ENCODE peak calls at places on chromosomes 5 and 9, in eight cellular contexts. I is HFFc6; A is RWPE1; B is CD8-positive, alpha-beta memory T cell; N is CD8-positive, alpha-beta T cell; C is OCI-LY7; O is activated CD4-positive, alpha-beta T cell treated with anti-CD3 and anti-CD28 coated beads, Interleukin-2, amount 50 U/mL, for 48 hours; T is fibroblast of villous mesenchyme. P is an unnamed sample.

GRCh38 chr9:81430727-81431126 is 258.6 kb downstream of the TLE1 start:
- DNase-seq in I (peak; percentile 9), A (no peak), B (no peak), N (no peak), C (no peak), O (no peak), T (no peak), P (no peak)

GRCh38 chr5:132489871-132490483 is 596 bp downstream of the IRF1 start:
- DNase-seq in I (no peak), A (peak; percentile 43), B (no peak), N (peak; percentile 46), C (peak; percentile 70), O (peak; percentile 55), T (no peak), P (no peak)

GRCh38 chr9:71909887-71910601 is 949 bp downstream of the ABHD17B start:
- DNase-seq in I (peak; percentile 9), A (peak; percentile 36), B (peak; percentile 26), N (no peak), C (peak; percentile 54), O (peak; percentile 57), T (peak; percentile 40), P (no peak)

GRCh38 chr9:35689601-35690446 is at the start of gene TPM2:
- DNase-seq in I (peak; percentile 87), A (peak; percentile 65), B (no peak), N (no peak), C (no peak), O (no peak), T (peak; percentile 89), P (no peak)

GRCh38 chr9:119179701-119180100 is 189.5 kb downstream of the BRINP1 start:
- DNase-seq in I (no peak), A (no peak), B (no peak), N (no peak), C (no peak), O (no peak), T (no peak), P (no peak)

GRCh38 chr5:154287136-154287535 is 96.6 kb downstream of the GALNT10 start:
- DNase-seq in I (peak; percentile 59), A (peak; percentile 80), B (no peak), N (no peak), C (no peak), O (no peak), T (peak; percentile 51), P (no peak)

GRCh38 chr5:136212252-136212721 is 19.3 kb upstream of the SMIM32 start:
- DNase-seq in I (peak; percentile 4), A (peak; percentile 68), B (peak; percentile 5), N (peak; percentile 18), C (peak; percentile 57), O (peak; percentile 53), T (peak; percentile 47), P (peak; percentile 17)

GRCh38 chr9:12289711-12290110 is 403.5 kb upstream of the TYRP1 start:
- DNase-seq in I (no peak), A (no peak), B (no peak), N (no peak), C (no peak), O (no peak), T (no peak), P (no peak)

GRCh38 chr9:112248722-112249121 is 73.6 kb upstream of the SUSD1 start:
- DNase-seq in I (peak; percentile 21), A (peak; percentile 63), B (no peak), N (no peak), C (no peak), O (no peak), T (peak; percentile 60), P (no peak)

GRCh38 chr5:39519566-39520231 is 94.9 kb upstream of the DAB2 start:
- DNase-seq in I (peak; percentile 41), A (no peak), B (no peak), N (no peak), C (no peak), O (no peak), T (peak; percentile 91), P (no peak)

GRCh38 chr9:89375181-89375760 is 57.0 kb downstream of the SECISBP2 start:
- DNase-seq in I (no peak), A (no peak), B (no peak), N (no peak), C (peak; percentile 33), O (no peak), T (peak; percentile 8), P (peak; percentile 21)

GRCh38 chr5:178839319-178839704 is 20.4 kb upstream of the ZNF354B start:
- DNase-seq in I (peak; percentile 14), A (peak; percentile 38), B (peak; percentile 21), N (peak; percentile 18), C (peak; percentile 47), O (peak; percentile 53), T (peak; percentile 4), P (peak; percentile 9)

GRCh38 chr5:122170630-122171029 is 41.3 kb downstream of the ZNF474 start:
- DNase-seq in I (no peak), A (peak; percentile 55), B (no peak), N (no peak), C (no peak), O (no peak), T (no peak), P (no peak)

GRCh38 chr5:54525226-54525625 is 7.7 kb downstream of the SNX18 start:
- DNase-seq in I (no peak), A (no peak), B (no peak), N (no peak), C (no peak), O (no peak), T (no peak), P (no peak)

GRCh38 chr9:4873066-4873465 is 80.3 kb downstream of the RCL1 start:
- DNase-seq in I (no peak), A (no peak), B (no peak), N (no peak), C (no peak), O (no peak), T (no peak), P (no peak)

GRCh38 chr5:38543074-38543473 is 13.4 kb downstream of the LIFR start:
- DNase-seq in I (no peak), A (no peak), B (no peak), N (no peak), C (no peak), O (no peak), T (no peak), P (no peak)

GRCh38 chr5:10352404-10353240 is 873 bp upstream of the MARCHF6 start:
- DNase-seq in I (no peak), A (no peak), B (no peak), N (no peak), C (peak; percentile 12), O (peak; percentile 48), T (peak; percentile 54), P (peak; percentile 76)

GRCh38 chr5:172637740-172638139 is 3.3 kb upstream of the NEURL1B start:
- DNase-seq in I (no peak), A (no peak), B (no peak), N (no peak), C (no peak), O (no peak), T (no peak), P (no peak)

GRCh38 chr5:6832994-6833393 is 119.8 kb downstream of the TENT4A start:
- DNase-seq in I (no peak), A (no peak), B (no peak), N (no peak), C (no peak), O (no peak), T (no peak), P (no peak)

GRCh38 chr5:116766470-116766947 is 191.9 kb upstream of the SEMA6A start:
- DNase-seq in I (peak; percentile 4), A (peak; percentile 52), B (no peak), N (no peak), C (no peak), O (no peak), T (peak; percentile 51), P (no peak)

GRCh38 chr5:160213537-160213936 is 15.8 kb upstream of the FABP6 start:
- DNase-seq in I (no peak), A (peak; percentile 30), B (no peak), N (no peak), C (peak; percentile 32), O (no peak), T (no peak), P (no peak)